ENCODE peak calls at places on chromosomes 5 and 9, in six cellular contexts. One of them, this sample, is unnamed.

GRCh38 chr9:137832191-137832700 is 45.3 kb upstream of the CACNA1B start:
- DNase-seq in HTR-8/SVneo: no peak
- DNase-seq in M059J: no peak
- DNase-seq in C1 segment of cervical spinal cord: no peak
- DNase-seq in neural crest cell: no peak
- DNase-seq in substantia nigra: no peak
- DNase-seq in this sample: no peak

GRCh38 chr9:84667571-84668203 is 1.8 kb upstream of the NTRK2 start:
- DNase-seq in HTR-8/SVneo: no peak
- DNase-seq in M059J: peak
- DNase-seq in C1 segment of cervical spinal cord: no peak
- DNase-seq in neural crest cell: peak
- DNase-seq in substantia nigra: peak
- DNase-seq in this sample: peak

GRCh38 chr5:74673011-74673790 is 11.8 kb upstream of the HEXB start:
- DNase-seq in HTR-8/SVneo: peak
- DNase-seq in M059J: peak
- DNase-seq in C1 segment of cervical spinal cord: no peak
- DNase-seq in neural crest cell: no peak
- DNase-seq in substantia nigra: peak
- DNase-seq in this sample: peak

GRCh38 chr9:89427621-89428221 is 70.2 kb downstream of the SEMA4D start:
- DNase-seq in HTR-8/SVneo: no peak
- DNase-seq in M059J: peak
- DNase-seq in C1 segment of cervical spinal cord: no peak
- DNase-seq in neural crest cell: no peak
- DNase-seq in substantia nigra: no peak
- DNase-seq in this sample: no peak

GRCh38 chr9:129938291-129938979 is 103.2 kb downstream of the USP20 start:
- DNase-seq in HTR-8/SVneo: no peak
- DNase-seq in M059J: peak
- DNase-seq in C1 segment of cervical spinal cord: no peak
- DNase-seq in neural crest cell: no peak
- DNase-seq in substantia nigra: no peak
- DNase-seq in this sample: no peak

GRCh38 chr9:128169492-128169891 is 9.4 kb downstream of the BBLN start:
- DNase-seq in HTR-8/SVneo: no peak
- DNase-seq in M059J: no peak
- DNase-seq in C1 segment of cervical spinal cord: no peak
- DNase-seq in neural crest cell: no peak
- DNase-seq in substantia nigra: no peak
- DNase-seq in this sample: no peak

GRCh38 chr9:18699749-18700148 is 225.8 kb downstream of the ADAMTSL1 start:
- DNase-seq in HTR-8/SVneo: no peak
- DNase-seq in M059J: no peak
- DNase-seq in C1 segment of cervical spinal cord: no peak
- DNase-seq in neural crest cell: no peak
- DNase-seq in substantia nigra: no peak
- DNase-seq in this sample: no peak

GRCh38 chr5:158514353-158514960 is 585.3 kb downstream of the EBF1 start:
- DNase-seq in HTR-8/SVneo: peak
- DNase-seq in M059J: no peak
- DNase-seq in C1 segment of cervical spinal cord: no peak
- DNase-seq in neural crest cell: no peak
- DNase-seq in substantia nigra: no peak
- DNase-seq in this sample: no peak

GRCh38 chr9:71670121-71670520 is 98.2 kb downstream of the CEMIP2 start:
- DNase-seq in HTR-8/SVneo: no peak
- DNase-seq in M059J: no peak
- DNase-seq in C1 segment of cervical spinal cord: no peak
- DNase-seq in neural crest cell: no peak
- DNase-seq in substantia nigra: no peak
- DNase-seq in this sample: no peak

GRCh38 chr9:25261445-25261844 is 416.8 kb downstream of the TUSC1 start:
- DNase-seq in HTR-8/SVneo: no peak
- DNase-seq in M059J: no peak
- DNase-seq in C1 segment of cervical spinal cord: no peak
- DNase-seq in neural crest cell: no peak
- DNase-seq in substantia nigra: no peak
- DNase-seq in this sample: no peak

GRCh38 chr9:15306068-15306756 is 804 bp downstream of the TTC39B start:
- DNase-seq in HTR-8/SVneo: peak
- DNase-seq in M059J: peak
- DNase-seq in C1 segment of cervical spinal cord: no peak
- DNase-seq in neural crest cell: peak
- DNase-seq in substantia nigra: peak
- DNase-seq in this sample: peak

GRCh38 chr9:68552700-68553099 is 12.0 kb upstream of the TMEM252 start:
- DNase-seq in HTR-8/SVneo: no peak
- DNase-seq in M059J: peak
- DNase-seq in C1 segment of cervical spinal cord: no peak
- DNase-seq in neural crest cell: no peak
- DNase-seq in substantia nigra: no peak
- DNase-seq in this sample: peak

GRCh38 chr9:138121438-138122050 is 244.0 kb downstream of the CACNA1B start:
- DNase-seq in HTR-8/SVneo: no peak
- DNase-seq in M059J: no peak
- DNase-seq in C1 segment of cervical spinal cord: no peak
- DNase-seq in neural crest cell: no peak
- DNase-seq in substantia nigra: no peak
- DNase-seq in this sample: no peak

GRCh38 chr5:32475338-32476097 is 31.0 kb upstream of the ZFR start:
- DNase-seq in HTR-8/SVneo: no peak
- DNase-seq in M059J: no peak
- DNase-seq in C1 segment of cervical spinal cord: no peak
- DNase-seq in neural crest cell: no peak
- DNase-seq in substantia nigra: no peak
- DNase-seq in this sample: no peak

GRCh38 chr5:103891151-103891550 is 328.6 kb upstream of the NUDT12 start:
- DNase-seq in HTR-8/SVneo: no peak
- DNase-seq in M059J: peak
- DNase-seq in C1 segment of cervical spinal cord: no peak
- DNase-seq in neural crest cell: no peak
- DNase-seq in substantia nigra: no peak
- DNase-seq in this sample: no peak

GRCh38 chr9:117097761-117098160 is 317.1 kb downstream of the ASTN2 start:
- DNase-seq in HTR-8/SVneo: no peak
- DNase-seq in M059J: no peak
- DNase-seq in C1 segment of cervical spinal cord: no peak
- DNase-seq in neural crest cell: no peak
- DNase-seq in substantia nigra: no peak
- DNase-seq in this sample: no peak

This sample was measured in LoVo.